ENCODE peak calls at places on chromosomes 3 and 15, in seven cellular contexts. Q, P, D, U, B, E and I are unnamed samples.
A peak's percentile ranks its signal among the peaks of the same experiment; 100 is the strongest.

GRCh38 chr15:59696332-59696731 is 7.2 kb upstream of the BNIP2 start:
- DNase-seq in Q (no peak), P (no peak), D (no peak), U (no peak), B (no peak), E (no peak), I (no peak)

GRCh38 chr3:54853573-54854404 is 74.1 kb downstream of the LRTM1 start:
- DNase-seq in Q (peak; percentile 86), P (peak; percentile 70), D (no peak), U (peak; percentile 36), B (peak; percentile 18), E (no peak), I (peak; percentile 47)

GRCh38 chr3:48034000-48034516 is 17.8 kb upstream of the MAP4 start:
- DNase-seq in Q (peak; percentile 33), P (no peak), D (no peak), U (no peak), B (peak; percentile 59), E (peak; percentile 80), I (no peak)

GRCh38 chr3:114178770-114179368 is at the start of gene DRD3:
- DNase-seq in Q (no peak), P (no peak), D (no peak), U (no peak), B (no peak), E (no peak), I (peak; percentile 7)

GRCh38 chr3:172592898-172593669 is 69.9 kb upstream of the TNFSF10 start:
- DNase-seq in Q (no peak), P (no peak), D (no peak), U (no peak), B (no peak), E (no peak), I (no peak)

GRCh38 chr3:87898971-87899370 is 159.8 kb downstream of the CGGBP1 start:
- DNase-seq in Q (no peak), P (no peak), D (no peak), U (no peak), B (no peak), E (no peak), I (no peak)

GRCh38 chr3:29186131-29186599 is 94.7 kb upstream of the RBMS3 start:
- DNase-seq in Q (no peak), P (no peak), D (no peak), U (no peak), B (no peak), E (peak; percentile 27), I (no peak)

GRCh38 chr15:72203507-72203837 is 5.9 kb upstream of the GRAMD2A start:
- DNase-seq in Q (peak; percentile 71), P (no peak), D (no peak), U (no peak), B (no peak), E (no peak), I (no peak)

GRCh38 chr15:22980189-22981136 is at the start of gene CYFIP1:
- DNase-seq in Q (peak; percentile 95), P (peak; percentile 94), D (no peak), U (peak; percentile 15), B (peak; percentile 68), E (peak; percentile 61), I (peak; percentile 89)

GRCh38 chr3:196251918-196252317 is 35.6 kb downstream of the SLC51A start:
- DNase-seq in Q (no peak), P (no peak), D (no peak), U (no peak), B (no peak), E (no peak), I (no peak)

GRCh38 chr3:72336821-72337479 is 511.3 kb downstream of the SHQ1 start:
- DNase-seq in Q (peak; percentile 70), P (peak; percentile 79), D (no peak), U (no peak), B (no peak), E (no peak), I (peak; percentile 72)

GRCh38 chr3:62529230-62529629 is 155.9 kb upstream of the FEZF2 start:
- DNase-seq in Q (no peak), P (peak; percentile 5), D (no peak), U (peak; percentile 15), B (peak; percentile 9), E (no peak), I (peak; percentile 1)

GRCh38 chr3:129740120-129740519 is 133.6 kb upstream of the PLXND1 start:
- DNase-seq in Q (no peak), P (no peak), D (no peak), U (no peak), B (no peak), E (no peak), I (no peak)

GRCh38 chr3:66567066-66567465 is 66.2 kb upstream of the LRIG1 start:
- DNase-seq in Q (no peak), P (no peak), D (no peak), U (no peak), B (no peak), E (no peak), I (no peak)

DNA sequence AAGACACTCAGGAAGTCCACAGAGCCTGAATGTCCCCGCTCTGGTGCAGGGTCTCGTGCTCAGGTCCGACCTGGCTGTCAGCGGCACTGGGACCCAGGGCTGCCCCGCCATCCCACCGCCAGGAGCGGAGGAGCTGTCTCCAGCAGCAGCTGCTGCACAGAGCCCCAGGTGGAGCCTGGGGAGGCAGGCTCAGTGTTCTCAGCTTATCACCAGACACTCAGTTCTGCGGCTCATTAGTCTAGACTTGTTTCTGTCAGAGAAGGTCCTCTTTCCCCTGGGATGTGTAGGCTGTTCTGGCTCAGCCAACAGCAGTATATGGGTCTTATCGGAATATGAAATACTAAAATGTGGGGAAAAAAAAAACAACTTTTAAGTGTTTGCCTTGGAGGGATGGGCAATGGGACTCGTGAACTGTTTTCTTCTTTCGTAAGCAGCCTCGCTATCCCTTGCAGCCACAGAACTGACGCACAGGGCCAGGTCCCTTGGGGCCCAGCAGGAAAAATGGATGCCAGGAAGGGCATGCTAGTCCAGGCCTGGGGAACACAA is 75.9 kb downstream of the KLF13 start:
- DNase-seq in Q (peak; percentile 74), P (no peak), D (no peak), U (no peak), B (no peak), E (no peak), I (no peak)
- TF ChIP-seq JUND in Q (no peak), P (no peak), D (no peak), U (no peak), B (no peak), E (no peak), I (no peak)

GRCh38 chr3:13217736-13218540 is 144.7 kb upstream of the IQSEC1 start:
- DNase-seq in Q (no peak), P (no peak), D (no peak), U (peak; percentile 21), B (peak; percentile 50), E (peak; percentile 47), I (peak; percentile 62)
- TF ChIP-seq JUND in Q (peak; percentile 61), P (no peak), D (no peak), U (no peak), B (no peak), E (peak; percentile 85), I (no peak)

GRCh38 chr3:78888650-78889049 is 879.1 kb downstream of the ROBO1 start:
- DNase-seq in Q (no peak), P (no peak), D (no peak), U (no peak), B (no peak), E (no peak), I (no peak)

GRCh38 chr3:78887029-78887428 is 880.8 kb downstream of the ROBO1 start:
- DNase-seq in Q (no peak), P (no peak), D (no peak), U (no peak), B (no peak), E (no peak), I (no peak)

GRCh38 chr3:78893161-78893560 is 874.6 kb downstream of the ROBO1 start:
- DNase-seq in Q (no peak), P (no peak), D (no peak), U (no peak), B (no peak), E (no peak), I (no peak)

GRCh38 chr3:78889345-78889744 is 878.5 kb downstream of the ROBO1 start:
- DNase-seq in Q (no peak), P (no peak), D (no peak), U (no peak), B (no peak), E (no peak), I (no peak)

DNA sequence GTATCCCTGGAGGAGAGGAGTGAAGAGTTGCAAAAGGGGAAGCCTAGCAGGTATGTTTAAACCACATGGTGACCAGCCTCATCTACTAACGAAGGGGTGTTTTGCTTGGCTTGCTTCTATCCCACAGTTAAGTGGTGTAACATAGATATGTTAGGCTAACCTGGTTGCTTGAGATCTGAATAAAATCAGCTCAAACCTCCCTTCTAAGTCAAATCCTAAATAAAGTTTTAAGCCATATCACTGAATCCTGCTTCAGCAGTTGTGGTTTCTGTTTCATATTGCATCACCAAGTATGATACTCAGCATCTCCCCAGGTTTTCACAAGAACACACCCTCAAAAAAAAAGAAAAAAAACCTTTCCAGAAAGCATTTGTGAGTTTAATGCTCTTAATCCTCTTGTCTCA is 880.2 kb downstream of the ROBO1 start:
- DNase-seq in Q (no peak), P (no peak), D (peak; percentile 34), U (no peak), B (no peak), E (no peak), I (no peak)
- TF ChIP-seq JUND in Q (no peak), P (no peak), D (no peak), U (no peak), B (no peak), E (no peak), I (no peak)

DNA sequence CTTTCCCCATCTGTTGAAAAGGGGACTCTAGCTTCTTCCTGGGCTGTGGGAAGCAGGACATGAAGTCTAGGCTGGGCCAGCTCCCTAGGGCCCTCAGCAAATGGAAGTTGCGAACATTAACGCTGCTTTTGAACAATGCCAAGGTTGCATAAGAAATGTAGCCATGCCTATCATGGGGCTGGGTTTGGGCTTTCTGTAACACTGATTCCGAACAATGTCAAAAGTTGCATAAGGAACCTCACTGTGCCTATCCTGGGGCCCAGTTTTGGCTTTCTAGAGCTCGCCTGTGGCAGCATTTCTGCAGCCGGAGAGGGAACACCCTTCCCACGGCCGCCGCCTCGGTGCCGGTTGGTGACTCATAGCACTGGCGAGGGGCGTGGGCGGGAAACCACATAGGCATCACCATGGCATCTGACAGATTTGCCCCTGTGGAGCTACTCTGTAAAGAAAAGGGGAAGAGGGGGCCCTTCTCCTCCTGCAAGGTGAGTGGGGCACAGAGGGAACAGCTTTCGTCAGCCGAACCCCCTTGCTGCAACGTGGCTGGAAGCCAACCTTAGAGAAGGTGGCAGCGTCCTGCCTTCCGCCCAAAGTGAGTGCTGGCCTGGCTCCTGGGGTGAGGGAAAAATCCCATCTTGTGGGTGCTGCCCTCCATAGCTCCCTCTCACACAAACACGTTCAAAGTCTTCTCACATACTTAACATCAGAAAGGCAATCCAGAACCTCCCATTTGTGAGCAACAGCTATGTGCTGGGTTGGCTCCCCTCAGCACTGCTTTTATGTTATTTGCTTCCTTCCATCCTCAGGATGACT is 46.6 kb upstream of the ATP2B2 start:
- DNase-seq in Q (no peak), P (peak; percentile 32), D (no peak), U (no peak), B (no peak), E (peak; percentile 15), I (no peak)
- TF ChIP-seq JUND in Q (no peak), P (peak; percentile 64), D (no peak), U (no peak), B (no peak), E (peak; percentile 84), I (no peak)